ENCODE peak calls at places on chromosomes 4 and X, in nine cellular contexts. F is anterior cingulate cortex, C is AG08396, L is H7, Z is H9, A is LHCN-M2, S is OCI-LY7, K is ACHN, J is RKO. U is an unnamed sample.

GRCh38 chr4:2800691-2801596 is 8.1 kb downstream of the SH3BP2 start:
- DNase-seq in F (peak; percentile 38), C (peak; percentile 61), L (peak; percentile 95), Z (peak; percentile 79), A (no peak), S (no peak), K (no peak), J (no peak), U (no peak)

GRCh38 chr4:11532138-11532537 is 103.4 kb upstream of the HS3ST1 start:
- DNase-seq in F (no peak), C (no peak), L (no peak), Z (no peak), A (no peak), S (no peak), K (no peak), J (no peak), U (no peak)

GRCh38 chrX:19698125-19698524 is 182.8 kb upstream of the MAP3K15 start:
- DNase-seq in F (no peak), C (no peak), L (no peak), Z (no peak), A (peak; percentile 77), S (no peak), K (no peak), J (no peak), U (no peak)

GRCh38 chr4:31089815-31090214 is 369.6 kb downstream of the PCDH7 start:
- DNase-seq in F (no peak), C (peak; percentile 1), L (no peak), Z (no peak), A (peak; percentile 72), S (no peak), K (no peak), J (peak; percentile 60), U (peak; percentile 97)

GRCh38 chr4:175252642-175253041 is 334.5 kb downstream of the ADAM29 start:
- DNase-seq in F (no peak), C (no peak), L (no peak), Z (peak; percentile 33), A (no peak), S (no peak), K (no peak), J (no peak), U (no peak)

GRCh38 chrX:133297284-133297683 is 79.1 kb upstream of the TFDP3 start:
- DNase-seq in F (no peak), C (peak; percentile 46), L (no peak), Z (no peak), A (no peak), S (no peak), K (peak; percentile 0), J (peak; percentile 48), U (no peak)

GRCh38 chr4:22616516-22616915 is 76.2 kb upstream of the GBA3 start:
- DNase-seq in F (no peak), C (no peak), L (no peak), Z (no peak), A (no peak), S (no peak), K (no peak), J (no peak), U (no peak)

GRCh38 chrX:151543706-151544105 is 19.8 kb upstream of the PASD1 start:
- DNase-seq in F (no peak), C (no peak), L (no peak), Z (peak; percentile 38), A (peak; percentile 2), S (no peak), K (peak; percentile 2), J (no peak), U (no peak)

GRCh38 chrX:138756234-138756633 is 44.7 kb upstream of the FGF13 start:
- DNase-seq in F (no peak), C (peak; percentile 27), L (peak; percentile 17), Z (peak; percentile 74), A (peak; percentile 91), S (no peak), K (peak; percentile 4), J (peak; percentile 50), U (no peak)

GRCh38 chr4:151325320-151326246 is at the start of gene SH3D19:
- DNase-seq in F (peak; percentile 19), C (peak; percentile 51), L (peak; percentile 80), Z (peak; percentile 52), A (peak; percentile 64), S (no peak), K (peak; percentile 74), J (peak; percentile 81), U (peak; percentile 68)

GRCh38 chr4:176268963-176269362 is at the start of gene ASB5:
- DNase-seq in F (no peak), C (no peak), L (no peak), Z (no peak), A (peak; percentile 96), S (no peak), K (no peak), J (no peak), U (no peak)

GRCh38 chr4:10582059-10582686 is 102.4 kb downstream of the CLNK start:
- DNase-seq in F (no peak), C (peak; percentile 42), L (peak; percentile 38), Z (peak; percentile 42), A (peak; percentile 57), S (peak; percentile 22), K (peak; percentile 56), J (peak; percentile 29), U (peak; percentile 54)

GRCh38 chr4:89860971-89861370 is 24.0 kb upstream of the SNCA start:
- DNase-seq in F (no peak), C (no peak), L (no peak), Z (no peak), A (no peak), S (no peak), K (no peak), J (no peak), U (no peak)

GRCh38 chr4:10808591-10808990 is 124.0 kb upstream of the CLNK start:
- DNase-seq in F (peak; percentile 7), C (peak; percentile 6), L (no peak), Z (no peak), A (peak; percentile 24), S (no peak), K (no peak), J (no peak), U (no peak)

GRCh38 chr4:54484361-54484760 is 173.4 kb upstream of the KIT start:
- DNase-seq in F (no peak), C (no peak), L (no peak), Z (no peak), A (no peak), S (no peak), K (no peak), J (no peak), U (no peak)

GRCh38 chr4:54041100-54041499 is 23.3 kb downstream of the CHIC2 start:
- DNase-seq in F (no peak), C (no peak), L (no peak), Z (no peak), A (no peak), S (no peak), K (no peak), J (no peak), U (no peak)

GRCh38 chrX:107135076-107135964 is 16.7 kb upstream of the RBM41 start:
- DNase-seq in F (no peak), C (no peak), L (no peak), Z (no peak), A (peak; percentile 30), S (no peak), K (peak; percentile 71), J (peak; percentile 43), U (peak; percentile 78)

GRCh38 chr4:153232768-153233167 is 28.5 kb downstream of the TRIM2 start:
- DNase-seq in F (no peak), C (no peak), L (peak; percentile 71), Z (peak; percentile 83), A (no peak), S (peak; percentile 30), K (peak; percentile 34), J (no peak), U (peak; percentile 27)

GRCh38 chr4:128471576-128471975 is 184.0 kb upstream of the PGRMC2 start:
- DNase-seq in F (no peak), C (no peak), L (no peak), Z (no peak), A (peak; percentile 64), S (no peak), K (no peak), J (no peak), U (no peak)

GRCh38 chr4:163251204-163251603 is 81.2 kb downstream of the NPY1R start:
- DNase-seq in F (no peak), C (no peak), L (peak; percentile 43), Z (peak; percentile 41), A (peak; percentile 3), S (no peak), K (peak; percentile 20), J (peak; percentile 37), U (peak; percentile 13)

GRCh38 chrX:389021-389441 is 2.3 kb upstream of the PPP2R3B start:
- DNase-seq in F (peak; percentile 44), C (no peak), L (peak; percentile 20), Z (no peak), A (no peak), S (no peak), K (no peak), J (no peak), U (no peak)

GRCh38 chr4:157792716-157793115 is 380.1 kb downstream of the GASK1B start:
- DNase-seq in F (no peak), C (no peak), L (no peak), Z (no peak), A (no peak), S (no peak), K (no peak), J (no peak), U (no peak)

GRCh38 chr4:2792396-2792710 is 532 bp upstream of the SH3BP2 start:
- DNase-seq in F (no peak), C (no peak), L (no peak), Z (no peak), A (no peak), S (no peak), K (no peak), J (no peak), U (no peak)

GRCh38 chrX:54357414-54358377 is at the start of gene WNK3:
- DNase-seq in F (peak; percentile 49), C (peak; percentile 28), L (peak; percentile 91), Z (peak; percentile 88), A (peak; percentile 1), S (no peak), K (peak; percentile 56), J (no peak), U (no peak)

GRCh38 chrX:39162322-39162721 is 361.1 kb downstream of the MID1IP1 start:
- DNase-seq in F (no peak), C (no peak), L (peak; percentile 77), Z (peak; percentile 38), A (no peak), S (no peak), K (no peak), J (no peak), U (no peak)

GRCh38 chr4:30904161-30904560 is 184.0 kb downstream of the PCDH7 start:
- DNase-seq in F (no peak), C (no peak), L (peak; percentile 5), Z (no peak), A (no peak), S (no peak), K (no peak), J (no peak), U (no peak)

GRCh38 chr4:5157721-5158390 is 106.6 kb downstream of the STK32B start:
- DNase-seq in F (no peak), C (no peak), L (no peak), Z (peak; percentile 15), A (no peak), S (no peak), K (no peak), J (no peak), U (no peak)

GRCh38 chrX:258291-259040 is 22.7 kb upstream of the PLCXD1 start:
- DNase-seq in F (no peak), C (no peak), L (peak; percentile 55), Z (no peak), A (no peak), S (no peak), K (no peak), J (no peak), U (no peak)

GRCh38 chrX:132004728-132005127 is 18.4 kb upstream of the STK26 start:
- DNase-seq in F (no peak), C (no peak), L (no peak), Z (no peak), A (no peak), S (no peak), K (no peak), J (no peak), U (no peak)

GRCh38 chr4:6087669-6088068 is 69.4 kb upstream of the C4orf50 start:
- DNase-seq in F (no peak), C (no peak), L (peak; percentile 80), Z (peak; percentile 81), A (peak; percentile 17), S (peak; percentile 2), K (peak; percentile 36), J (peak; percentile 57), U (peak; percentile 51)

U was measured in HCT116.